ENCODE peak calls at places on chromosomes 2 and 18, in six cellular contexts. One of them, this sample, is unnamed.

GRCh38 chr2:42223067-42223636 is 54.0 kb downstream of the EML4 start:
- DNase-seq in left ventricle myocardium inferior: no peak
- DNase-seq in stomach: no peak
- DNase-seq in neuronal stem cell: no peak
- DNase-seq in CD4-positive, CD25-positive, alpha-beta regulatory T cell: no peak
- DNase-seq in SJSA1: no peak
- DNase-seq in this sample: no peak

GRCh38 chr2:20110383-20110782 is 59.0 kb upstream of the LAPTM4A start:
- DNase-seq in left ventricle myocardium inferior: no peak
- DNase-seq in stomach: no peak
- DNase-seq in neuronal stem cell: no peak
- DNase-seq in CD4-positive, CD25-positive, alpha-beta regulatory T cell: no peak
- DNase-seq in SJSA1: no peak
- DNase-seq in this sample: no peak

GRCh38 chr2:128364441-128364911 is 45.8 kb upstream of the HS6ST1 start:
- DNase-seq in left ventricle myocardium inferior: no peak
- DNase-seq in stomach: no peak
- DNase-seq in neuronal stem cell: no peak
- DNase-seq in CD4-positive, CD25-positive, alpha-beta regulatory T cell: no peak
- DNase-seq in SJSA1: no peak
- DNase-seq in this sample: no peak

GRCh38 chr18:3012306-3012919 is 531 bp downstream of the LPIN2 start:
- DNase-seq in left ventricle myocardium inferior: peak; percentile 44
- DNase-seq in stomach: peak; percentile 48
- DNase-seq in neuronal stem cell: no peak
- DNase-seq in CD4-positive, CD25-positive, alpha-beta regulatory T cell: peak; percentile 47
- DNase-seq in SJSA1: peak; percentile 39
- DNase-seq in this sample: peak; percentile 67

GRCh38 chr2:7019191-7019590 is 102.0 kb downstream of the RNF144A start:
- DNase-seq in left ventricle myocardium inferior: no peak
- DNase-seq in stomach: no peak
- DNase-seq in neuronal stem cell: no peak
- DNase-seq in CD4-positive, CD25-positive, alpha-beta regulatory T cell: no peak
- DNase-seq in SJSA1: no peak
- DNase-seq in this sample: no peak

GRCh38 chr2:1115843-1116539 is 165.3 kb downstream of the SNTG2 start:
- DNase-seq in left ventricle myocardium inferior: no peak
- DNase-seq in stomach: no peak
- DNase-seq in neuronal stem cell: no peak
- DNase-seq in CD4-positive, CD25-positive, alpha-beta regulatory T cell: no peak
- DNase-seq in SJSA1: no peak
- DNase-seq in this sample: no peak

GRCh38 chr18:61543518-61543917 is 210.3 kb downstream of the CDH20 start:
- DNase-seq in left ventricle myocardium inferior: no peak
- DNase-seq in stomach: no peak
- DNase-seq in neuronal stem cell: no peak
- DNase-seq in CD4-positive, CD25-positive, alpha-beta regulatory T cell: no peak
- DNase-seq in SJSA1: no peak
- DNase-seq in this sample: no peak

GRCh38 chr18:12087483-12087960 is 6.1 kb upstream of the ANKRD62 start:
- DNase-seq in left ventricle myocardium inferior: no peak
- DNase-seq in stomach: no peak
- DNase-seq in neuronal stem cell: no peak
- DNase-seq in CD4-positive, CD25-positive, alpha-beta regulatory T cell: no peak
- DNase-seq in SJSA1: no peak
- DNase-seq in this sample: no peak

GRCh38 chr18:6370886-6371635 is 43.6 kb downstream of the L3MBTL4 start:
- DNase-seq in left ventricle myocardium inferior: no peak
- DNase-seq in stomach: peak; percentile 82
- DNase-seq in neuronal stem cell: no peak
- DNase-seq in CD4-positive, CD25-positive, alpha-beta regulatory T cell: no peak
- DNase-seq in SJSA1: peak; percentile 49
- DNase-seq in this sample: no peak

GRCh38 chr2:54904836-54905235 is 145.4 kb downstream of the RTN4 start:
- DNase-seq in left ventricle myocardium inferior: no peak
- DNase-seq in stomach: peak; percentile 68
- DNase-seq in neuronal stem cell: no peak
- DNase-seq in CD4-positive, CD25-positive, alpha-beta regulatory T cell: no peak
- DNase-seq in SJSA1: no peak
- DNase-seq in this sample: no peak

GRCh38 chr2:32430804-32431203 is 74.0 kb downstream of the BIRC6 start:
- DNase-seq in left ventricle myocardium inferior: no peak
- DNase-seq in stomach: no peak
- DNase-seq in neuronal stem cell: no peak
- DNase-seq in CD4-positive, CD25-positive, alpha-beta regulatory T cell: no peak
- DNase-seq in SJSA1: no peak
- DNase-seq in this sample: no peak

GRCh38 chr2:226423498-226423960 is 376.1 kb downstream of the IRS1 start:
- DNase-seq in left ventricle myocardium inferior: no peak
- DNase-seq in stomach: peak; percentile 26
- DNase-seq in neuronal stem cell: no peak
- DNase-seq in CD4-positive, CD25-positive, alpha-beta regulatory T cell: peak; percentile 45
- DNase-seq in SJSA1: peak; percentile 60
- DNase-seq in this sample: no peak

GRCh38 chr2:30612371-30612770 is 165.3 kb downstream of the LCLAT1 start:
- DNase-seq in left ventricle myocardium inferior: no peak
- DNase-seq in stomach: no peak
- DNase-seq in neuronal stem cell: no peak
- DNase-seq in CD4-positive, CD25-positive, alpha-beta regulatory T cell: no peak
- DNase-seq in SJSA1: no peak
- DNase-seq in this sample: no peak

GRCh38 chr2:200065477-200065876 is 110.1 kb downstream of the MAIP1 start:
- DNase-seq in left ventricle myocardium inferior: no peak
- DNase-seq in stomach: no peak
- DNase-seq in neuronal stem cell: no peak
- DNase-seq in CD4-positive, CD25-positive, alpha-beta regulatory T cell: no peak
- DNase-seq in SJSA1: no peak
- DNase-seq in this sample: no peak

GRCh38 chr2:109185801-109186570 is 57.0 kb downstream of the SH3RF3 start:
- DNase-seq in left ventricle myocardium inferior: peak; percentile 56
- DNase-seq in stomach: no peak
- DNase-seq in neuronal stem cell: no peak
- DNase-seq in CD4-positive, CD25-positive, alpha-beta regulatory T cell: no peak
- DNase-seq in SJSA1: peak; percentile 18
- DNase-seq in this sample: no peak
- H3K27ac ChIP-seq in left ventricle myocardium inferior: peak overlapping the region; percentile 89
- H3K27ac ChIP-seq in stomach: peak overlapping the region; percentile 76
- H3K27ac ChIP-seq in neuronal stem cell: no peak overlapping the region
- H3K27ac ChIP-seq in CD4-positive, CD25-positive, alpha-beta regulatory T cell: no peak overlapping the region
- H3K27ac ChIP-seq in SJSA1: peak overlapping the region; percentile 38
- H3K27ac ChIP-seq in this sample: no peak overlapping the region

GRCh38 chr18:13448028-13448795 is 229.7 kb downstream of the LDLRAD4 start:
- DNase-seq in left ventricle myocardium inferior: no peak
- DNase-seq in stomach: no peak
- DNase-seq in neuronal stem cell: no peak
- DNase-seq in CD4-positive, CD25-positive, alpha-beta regulatory T cell: no peak
- DNase-seq in SJSA1: no peak
- DNase-seq in this sample: no peak

GRCh38 chr18:13446581-13447470 is 228.3 kb downstream of the LDLRAD4 start:
- DNase-seq in left ventricle myocardium inferior: no peak
- DNase-seq in stomach: no peak
- DNase-seq in neuronal stem cell: no peak
- DNase-seq in CD4-positive, CD25-positive, alpha-beta regulatory T cell: peak; percentile 60
- DNase-seq in SJSA1: no peak
- DNase-seq in this sample: no peak

GRCh38 chr18:13446024-13446423 is 227.5 kb downstream of the LDLRAD4 start:
- DNase-seq in left ventricle myocardium inferior: no peak
- DNase-seq in stomach: no peak
- DNase-seq in neuronal stem cell: no peak
- DNase-seq in CD4-positive, CD25-positive, alpha-beta regulatory T cell: no peak
- DNase-seq in SJSA1: no peak
- DNase-seq in this sample: no peak

GRCh38 chr18:13449651-13450050 is 231.1 kb downstream of the LDLRAD4 start:
- DNase-seq in left ventricle myocardium inferior: no peak
- DNase-seq in stomach: no peak
- DNase-seq in neuronal stem cell: no peak
- DNase-seq in CD4-positive, CD25-positive, alpha-beta regulatory T cell: no peak
- DNase-seq in SJSA1: no peak
- DNase-seq in this sample: no peak

GRCh38 chr18:13447621-13448020 is 229.1 kb downstream of the LDLRAD4 start:
- DNase-seq in left ventricle myocardium inferior: no peak
- DNase-seq in stomach: no peak
- DNase-seq in neuronal stem cell: no peak
- DNase-seq in CD4-positive, CD25-positive, alpha-beta regulatory T cell: no peak
- DNase-seq in SJSA1: peak; percentile 38
- DNase-seq in this sample: peak; percentile 48
- H3K27ac ChIP-seq in left ventricle myocardium inferior: no peak overlapping the region
- H3K27ac ChIP-seq in stomach: no peak overlapping the region
- H3K27ac ChIP-seq in neuronal stem cell: no peak overlapping the region
- H3K27ac ChIP-seq in CD4-positive, CD25-positive, alpha-beta regulatory T cell: peak overlapping the region; percentile 16
- H3K27ac ChIP-seq in SJSA1: no peak overlapping the region
- H3K27ac ChIP-seq in this sample: no peak overlapping the region

DNA sequence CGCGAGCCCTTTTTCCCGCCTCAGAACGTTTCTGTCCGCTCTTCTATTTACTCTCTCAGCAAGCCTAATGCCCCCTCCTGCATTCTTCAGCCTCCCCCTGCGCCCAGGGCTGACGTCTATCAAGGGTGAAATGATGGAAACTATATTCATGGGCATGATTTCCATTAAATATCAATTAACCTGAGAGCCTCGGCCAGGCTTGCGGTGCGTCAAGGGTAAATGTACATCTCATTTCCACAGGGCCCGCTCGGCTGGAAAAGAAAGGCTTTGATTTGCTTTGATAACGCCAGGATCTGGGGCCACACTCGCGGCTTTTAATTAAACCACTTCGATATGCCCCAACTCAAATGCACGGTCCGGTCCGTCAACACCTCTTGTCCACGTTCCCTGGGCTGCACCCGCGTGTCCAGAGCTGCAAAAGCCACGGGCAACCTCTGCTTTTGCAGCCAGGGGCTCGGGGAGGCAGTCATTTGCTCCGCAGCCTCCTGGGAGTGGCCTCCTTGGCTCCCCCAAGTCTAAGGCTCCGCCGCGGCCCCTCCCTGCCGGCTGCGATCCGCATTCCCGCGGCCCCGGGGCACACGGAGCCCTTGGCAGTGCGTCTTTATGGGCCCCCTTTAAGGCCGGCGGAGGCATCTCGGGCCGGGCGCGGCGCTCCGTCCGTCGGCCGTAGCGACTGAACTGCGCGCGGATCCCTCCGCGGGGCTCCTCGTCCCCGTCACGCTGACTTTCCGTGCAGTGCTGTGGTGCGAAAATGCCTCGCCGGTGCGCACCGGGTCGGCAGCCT is at the start of gene HOXD8:
- DNase-seq in left ventricle myocardium inferior: no peak
- DNase-seq in stomach: no peak
- DNase-seq in neuronal stem cell: no peak
- DNase-seq in CD4-positive, CD25-positive, alpha-beta regulatory T cell: peak; percentile 36
- DNase-seq in SJSA1: peak; percentile 83
- DNase-seq in this sample: peak; percentile 79
- H3K27ac ChIP-seq in left ventricle myocardium inferior: peak within 1 kb of the TSS; percentile 77
- H3K27ac ChIP-seq in stomach: peak within 1 kb of the TSS; percentile 80
- H3K27ac ChIP-seq in neuronal stem cell: no peak within 1 kb of the TSS
- H3K27ac ChIP-seq in CD4-positive, CD25-positive, alpha-beta regulatory T cell: no peak within 1 kb of the TSS
- H3K27ac ChIP-seq in SJSA1: peak within 1 kb of the TSS; percentile 71
- H3K27ac ChIP-seq in this sample: no peak within 1 kb of the TSS

GRCh38 chr2:108287169-108287568 is 1.5 kb upstream of the SULT1C2 start:
- DNase-seq in left ventricle myocardium inferior: no peak
- DNase-seq in stomach: no peak
- DNase-seq in neuronal stem cell: no peak
- DNase-seq in CD4-positive, CD25-positive, alpha-beta regulatory T cell: no peak
- DNase-seq in SJSA1: no peak
- DNase-seq in this sample: no peak

GRCh38 chr2:108293850-108294249 is 5.2 kb downstream of the SULT1C2 start:
- DNase-seq in left ventricle myocardium inferior: no peak
- DNase-seq in stomach: no peak
- DNase-seq in neuronal stem cell: no peak
- DNase-seq in CD4-positive, CD25-positive, alpha-beta regulatory T cell: no peak
- DNase-seq in SJSA1: no peak
- DNase-seq in this sample: no peak

DNA sequence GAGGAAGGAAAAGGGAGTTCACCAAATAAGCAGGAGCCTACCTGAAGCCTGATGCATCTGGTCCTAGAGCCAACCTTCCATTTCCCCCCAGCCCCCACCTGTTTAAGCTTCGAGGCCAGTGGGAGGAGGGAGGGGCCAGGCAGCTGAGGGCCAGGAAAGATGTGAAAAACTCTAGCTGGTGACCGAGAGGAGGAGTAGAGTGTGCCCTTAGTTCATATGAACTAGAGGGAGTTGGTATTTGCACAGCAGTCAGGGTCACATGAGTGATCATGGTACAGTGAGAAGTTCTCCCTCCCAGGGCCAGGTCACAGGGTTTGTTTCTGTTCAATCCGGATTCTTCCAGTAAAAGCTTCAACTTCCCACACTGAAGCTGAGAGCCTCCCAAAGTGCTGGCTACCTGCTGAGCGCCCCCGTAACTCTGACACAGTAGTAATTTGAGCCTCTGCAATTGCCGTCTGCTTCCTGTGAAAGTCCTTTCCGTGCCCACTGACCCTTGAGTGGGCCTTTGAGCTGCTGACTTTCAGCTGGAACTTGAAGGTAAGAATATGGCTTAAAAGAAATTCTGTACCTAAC is at the start of gene SULT1C2:
- DNase-seq in left ventricle myocardium inferior: no peak
- DNase-seq in stomach: peak; percentile 35
- DNase-seq in neuronal stem cell: peak; percentile 31
- DNase-seq in CD4-positive, CD25-positive, alpha-beta regulatory T cell: no peak
- DNase-seq in SJSA1: no peak
- DNase-seq in this sample: peak; percentile 76
- H3K27ac ChIP-seq in left ventricle myocardium inferior: no peak within 1 kb of the TSS
- H3K27ac ChIP-seq in stomach: peak within 1 kb of the TSS; percentile 75
- H3K27ac ChIP-seq in neuronal stem cell: peak within 1 kb of the TSS; percentile 31
- H3K27ac ChIP-seq in CD4-positive, CD25-positive, alpha-beta regulatory T cell: no peak within 1 kb of the TSS
- H3K27ac ChIP-seq in SJSA1: no peak within 1 kb of the TSS
- H3K27ac ChIP-seq in this sample: no peak within 1 kb of the TSS

GRCh38 chr2:197804049-197804757 is at the start of gene PLCL1:
- DNase-seq in left ventricle myocardium inferior: peak; percentile 95
- DNase-seq in stomach: peak; percentile 92
- DNase-seq in neuronal stem cell: peak; percentile 89
- DNase-seq in CD4-positive, CD25-positive, alpha-beta regulatory T cell: peak; percentile 96
- DNase-seq in SJSA1: peak; percentile 82
- DNase-seq in this sample: peak; percentile 96
- H3K27ac ChIP-seq in left ventricle myocardium inferior: peak within 1 kb of the TSS; percentile 85
- H3K27ac ChIP-seq in stomach: peak within 1 kb of the TSS; percentile 79
- H3K27ac ChIP-seq in neuronal stem cell: no peak within 1 kb of the TSS
- H3K27ac ChIP-seq in CD4-positive, CD25-positive, alpha-beta regulatory T cell: peak within 1 kb of the TSS; percentile 80
- H3K27ac ChIP-seq in SJSA1: no peak within 1 kb of the TSS
- H3K27ac ChIP-seq in this sample: no peak within 1 kb of the TSS

GRCh38 chr2:135782231-135782630 is 40.6 kb downstream of the UBXN4 start:
- DNase-seq in left ventricle myocardium inferior: no peak
- DNase-seq in stomach: no peak
- DNase-seq in neuronal stem cell: no peak
- DNase-seq in CD4-positive, CD25-positive, alpha-beta regulatory T cell: no peak
- DNase-seq in SJSA1: no peak
- DNase-seq in this sample: no peak

GRCh38 chr2:135785032-135785431 is 43.4 kb downstream of the UBXN4 start:
- DNase-seq in left ventricle myocardium inferior: no peak
- DNase-seq in stomach: no peak
- DNase-seq in neuronal stem cell: no peak
- DNase-seq in CD4-positive, CD25-positive, alpha-beta regulatory T cell: peak; percentile 12
- DNase-seq in SJSA1: no peak
- DNase-seq in this sample: no peak

DNA sequence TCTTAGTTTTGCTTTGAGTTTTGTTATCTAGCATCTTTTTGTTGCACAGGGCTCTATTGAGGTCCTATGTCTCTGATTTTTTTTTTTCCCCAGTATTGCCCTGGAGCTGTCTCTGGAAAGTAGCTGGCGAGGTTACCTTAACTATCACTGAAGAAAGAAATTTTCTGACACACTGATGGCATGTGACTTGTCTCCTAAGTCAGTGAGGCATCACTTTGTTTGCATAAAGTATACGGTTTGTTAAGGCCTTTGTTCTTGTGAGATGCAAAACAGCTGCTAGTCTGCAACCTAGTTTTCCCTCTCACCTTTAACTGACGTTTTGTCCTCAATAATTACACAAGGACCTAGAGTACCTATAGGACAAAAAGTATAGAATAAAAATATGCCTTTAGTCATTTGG is 41.8 kb downstream of the UBXN4 start:
- DNase-seq in left ventricle myocardium inferior: no peak
- DNase-seq in stomach: no peak
- DNase-seq in neuronal stem cell: no peak
- DNase-seq in CD4-positive, CD25-positive, alpha-beta regulatory T cell: no peak
- DNase-seq in SJSA1: no peak
- DNase-seq in this sample: no peak
- H3K27ac ChIP-seq in left ventricle myocardium inferior: no peak overlapping the region
- H3K27ac ChIP-seq in stomach: no peak overlapping the region
- H3K27ac ChIP-seq in neuronal stem cell: no peak overlapping the region
- H3K27ac ChIP-seq in CD4-positive, CD25-positive, alpha-beta regulatory T cell: no peak overlapping the region
- H3K27ac ChIP-seq in SJSA1: no peak overlapping the region
- H3K27ac ChIP-seq in this sample: no peak overlapping the region

This sample was measured in GM23338.